ENCODE peak calls at places on chromosome 15, in seven cellular contexts. J is stimulated activated CD8-positive, alpha-beta memory T cell treated with anti-CD3 and anti-CD28 coated beads, Interleukin-7, amount 100 ng/mL, for 4 hours; Y is A172; Z is ACHN; H is stimulated activated CD4-positive, alpha-beta T cell treated with anti-CD3 and anti-CD28 coated beads, Interleukin-1b, Interleukin-23, amount 100 ng/mL, for 24 hours; T is skeletal muscle cell; M is RWPE2. X is an unnamed sample.

GRCh38 chr15:48928877-48929538 is 34.7 kb downstream of the SHC4 start:
- DNase-seq in J (peak; percentile 5), Y (peak; percentile 51), Z (no peak), H (peak; percentile 27), T (no peak), M (no peak), X (no peak)

GRCh38 chr15:33091983-33092688 is 102.4 kb downstream of the FMN1 start:
- DNase-seq in J (no peak), Y (no peak), Z (no peak), H (no peak), T (no peak), M (no peak), X (no peak)

GRCh38 chr15:99427668-99428361 is 138.0 kb upstream of the MEF2A start:
- DNase-seq in J (no peak), Y (no peak), Z (no peak), H (no peak), T (no peak), M (peak; percentile 58), X (no peak)

GRCh38 chr15:31268108-31268501 is 58.5 kb upstream of the KLF13 start:
- DNase-seq in J (no peak), Y (no peak), Z (no peak), H (no peak), T (no peak), M (no peak), X (no peak)

GRCh38 chr15:65578904-65579728 is 31.8 kb downstream of the INTS14 start:
- DNase-seq in J (no peak), Y (no peak), Z (no peak), H (no peak), T (no peak), M (no peak), X (no peak)

GRCh38 chr15:78446551-78446950 is 8.5 kb downstream of the IREB2 start:
- DNase-seq in J (no peak), Y (no peak), Z (no peak), H (no peak), T (no peak), M (no peak), X (no peak)

GRCh38 chr15:42595641-42596240 is 20.3 kb downstream of the STARD9 start:
- DNase-seq in J (no peak), Y (no peak), Z (no peak), H (no peak), T (no peak), M (no peak), X (no peak)

GRCh38 chr15:79595271-79595670 is 163.1 kb downstream of the MINAR1 start:
- DNase-seq in J (no peak), Y (no peak), Z (no peak), H (no peak), T (no peak), M (no peak), X (no peak)

GRCh38 chr15:51904931-51905330 is 66.6 kb downstream of the LEO1 start:
- DNase-seq in J (no peak), Y (no peak), Z (no peak), H (no peak), T (no peak), M (no peak), X (no peak)

GRCh38 chr15:67937153-67937761 is 97.4 kb upstream of the RNU6-1 start:
- DNase-seq in J (no peak), Y (no peak), Z (no peak), H (no peak), T (no peak), M (no peak), X (no peak)

GRCh38 chr15:76904461-76905012 is 603 bp downstream of the SCAPER start:
- DNase-seq in J (no peak), Y (peak; percentile 21), Z (peak; percentile 27), H (no peak), T (peak; percentile 7), M (no peak), X (peak; percentile 16)

GRCh38 chr15:75065467-75065850 is 42.1 kb downstream of the PPCDC start:
- DNase-seq in J (no peak), Y (no peak), Z (no peak), H (no peak), T (no peak), M (no peak), X (no peak)